ENCODE peak calls at places on chromosomes 5 and 9, in seven cellular contexts. R is prostate gland, M is tibial nerve, N is heart left ventricle, P is A549, T is ovary, Q is esophagus squamous epithelium. B is an unnamed sample.

GRCh38 chr9:134662143-134662876 is 20.7 kb downstream of the COL5A1 start:
- DNase-seq in R (no peak), M (no peak), N (peak), P (no peak), T (no peak), Q (no peak), B (no peak)

GRCh38 chr9:88737031-88737430 is 202.1 kb downstream of the NXNL2 start:
- DNase-seq in R (no peak), M (no peak), N (no peak), P (no peak), T (no peak), Q (no peak), B (no peak)

GRCh38 chr5:172597755-172598155 is 43.3 kb upstream of the NEURL1B start:
- DNase-seq in R (no peak), M (no peak), N (peak), P (no peak), T (peak), Q (no peak), B (no peak)

GRCh38 chr5:77924081-77924480 is 147.9 kb upstream of the TBCA start:
- DNase-seq in R (no peak), M (no peak), N (no peak), P (no peak), T (no peak), Q (no peak), B (no peak)

GRCh38 chr5:115565233-115565632 is 20.7 kb upstream of the FEM1C start:
- DNase-seq in R (no peak), M (no peak), N (no peak), P (no peak), T (no peak), Q (no peak), B (no peak)

GRCh38 chr9:129071526-129072131 is 9.3 kb upstream of the DOLPP1 start:
- DNase-seq in R (no peak), M (no peak), N (no peak), P (no peak), T (no peak), Q (no peak), B (no peak)

GRCh38 chr5:165996484-165996883 is 2295.0 kb upstream of the WWC1 start:
- DNase-seq in R (no peak), M (no peak), N (no peak), P (no peak), T (no peak), Q (no peak), B (no peak)

GRCh38 chr5:15528476-15528875 is 28.5 kb downstream of the FBXL7 start:
- DNase-seq in R (no peak), M (no peak), N (no peak), P (no peak), T (no peak), Q (no peak), B (no peak)

GRCh38 chr5:141503699-141504098 is 14.8 kb downstream of the PCDHGC5 start:
- DNase-seq in R (no peak), M (no peak), N (no peak), P (no peak), T (no peak), Q (no peak), B (no peak)

GRCh38 chr5:134590992-134591659 is 41.5 kb downstream of the SAR1B start:
- DNase-seq in R (no peak), M (no peak), N (no peak), P (no peak), T (no peak), Q (no peak), B (peak)

GRCh38 chr5:158492850-158493249 is 606.9 kb downstream of the EBF1 start:
- DNase-seq in R (no peak), M (no peak), N (no peak), P (no peak), T (no peak), Q (no peak), B (no peak)

GRCh38 chr9:5764130-5764868 is 68.6 kb downstream of the ERMP1 start:
- DNase-seq in R (no peak), M (no peak), N (no peak), P (no peak), T (no peak), Q (no peak), B (no peak)

GRCh38 chr5:43231977-43232376 is 40.0 kb downstream of the NIM1K start:
- DNase-seq in R (peak), M (no peak), N (no peak), P (peak), T (no peak), Q (no peak), B (no peak)

GRCh38 chr5:73911761-73912393 is 285.9 kb downstream of the ARHGEF28 start:
- DNase-seq in R (no peak), M (no peak), N (no peak), P (no peak), T (no peak), Q (no peak), B (no peak)

GRCh38 chr9:133210202-133210532 is 1.1 kb upstream of the OBP2B start:
- DNase-seq in R (no peak), M (no peak), N (no peak), P (no peak), T (no peak), Q (no peak), B (no peak)

GRCh38 chr5:112390327-112390726 is 28.8 kb downstream of the EPB41L4A start:
- DNase-seq in R (peak), M (no peak), N (no peak), P (no peak), T (no peak), Q (no peak), B (no peak)

GRCh38 chr9:69758981-69759477 is 782 bp downstream of the PTAR1 start:
- DNase-seq in R (no peak), M (no peak), N (no peak), P (peak), T (no peak), Q (no peak), B (no peak)

GRCh38 chr9:20528253-20528652 is 94.0 kb downstream of the MLLT3 start:
- DNase-seq in R (no peak), M (no peak), N (no peak), P (no peak), T (no peak), Q (no peak), B (no peak)

GRCh38 chr9:103991698-103992097 is 102.4 kb upstream of the SMC2 start:
- DNase-seq in R (no peak), M (no peak), N (no peak), P (no peak), T (no peak), Q (no peak), B (no peak)

GRCh38 chr5:52668139-52668538 is 119.6 kb upstream of the ITGA1 start:
- DNase-seq in R (no peak), M (no peak), N (no peak), P (no peak), T (no peak), Q (no peak), B (no peak)

GRCh38 chr5:126801992-126802294 is 25.0 kb downstream of the LMNB1 start:
- DNase-seq in R (no peak), M (no peak), N (no peak), P (peak), T (no peak), Q (no peak), B (no peak)

GRCh38 chr9:118533850-118534249 is 829.6 kb downstream of the TLR4 start:
- DNase-seq in R (no peak), M (no peak), N (no peak), P (no peak), T (no peak), Q (no peak), B (no peak)

GRCh38 chr9:110875275-110875674 is 163.0 kb downstream of the LPAR1 start:
- DNase-seq in R (no peak), M (no peak), N (peak), P (no peak), T (no peak), Q (no peak), B (peak)
- TF ChIP-seq CTCF in R (no peak), M (no peak), N (no peak), P (no peak), T (no peak), Q (no peak), B (no peak)

DNA sequence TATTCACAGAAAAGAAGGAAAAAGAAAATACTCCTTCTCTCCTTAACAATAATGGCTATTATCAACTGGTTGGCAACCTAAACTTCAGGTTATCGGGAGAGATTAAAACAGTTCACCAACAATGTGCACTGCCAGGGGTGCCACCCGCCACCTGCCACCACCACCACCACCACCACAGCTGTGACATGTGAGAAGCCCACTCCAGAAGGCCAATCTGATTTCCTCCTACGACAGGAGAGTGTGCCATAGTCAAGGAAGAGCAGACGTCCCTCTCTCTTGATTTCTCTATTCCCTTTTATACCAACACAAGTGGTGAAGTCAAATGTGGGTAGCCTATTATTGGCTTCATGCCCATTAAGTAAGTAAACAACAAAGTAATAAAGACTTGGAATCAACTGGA is 22.5 kb downstream of the GNAQ start:
- DNase-seq in R (no peak), M (no peak), N (no peak), P (no peak), T (no peak), Q (no peak), B (no peak)
- TF ChIP-seq POLR2A in R (no peak), M (no peak), N (no peak), P (no peak), T (no peak), Q (no peak), B (no peak)

DNA sequence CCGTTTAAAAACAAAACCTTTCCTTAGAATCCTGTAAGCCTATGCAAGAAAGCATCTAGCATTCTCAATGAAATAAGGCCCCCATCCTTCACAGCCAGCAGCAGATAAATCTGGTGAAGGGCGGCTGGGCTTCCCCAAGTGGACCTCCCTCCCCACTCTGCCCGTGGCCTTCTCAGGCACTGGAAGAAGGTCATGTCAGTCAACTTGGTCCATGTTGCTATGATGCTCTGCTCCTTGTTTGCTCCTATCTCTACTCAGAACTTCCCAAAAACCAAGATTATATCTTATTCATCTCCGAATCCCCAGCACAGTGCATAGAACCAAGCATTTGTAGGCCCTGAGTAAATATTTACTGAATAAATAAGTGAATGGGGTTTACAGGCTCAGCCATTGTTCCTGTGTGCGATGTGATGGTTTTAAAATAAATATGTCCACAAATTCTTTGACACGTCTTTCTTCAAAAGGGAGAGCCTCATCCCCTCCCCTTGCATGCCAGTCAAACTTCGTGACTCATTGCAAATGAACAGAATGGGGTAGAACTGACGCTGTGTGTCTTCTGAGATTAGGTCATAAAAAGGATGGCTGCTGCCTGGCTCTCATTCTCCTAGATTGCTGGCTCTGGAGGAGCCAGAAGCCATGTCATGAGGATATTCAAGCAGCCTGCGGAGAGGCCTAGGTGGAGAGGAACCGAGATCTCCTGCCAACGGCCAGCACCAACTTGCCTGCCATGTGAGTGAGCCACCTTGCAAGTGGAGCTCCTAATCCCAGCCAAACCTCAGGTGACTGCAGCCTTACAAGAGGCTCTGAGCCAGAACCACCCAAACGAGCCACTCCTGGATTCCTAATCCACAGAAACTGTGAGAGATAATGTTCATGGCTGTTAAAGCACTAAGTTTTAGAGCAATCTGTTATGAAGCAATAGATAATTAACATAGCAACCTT is 70.5 kb downstream of the MED27 start:
- DNase-seq in R (peak), M (no peak), N (no peak), P (peak), T (no peak), Q (no peak), B (no peak)
- H3K4me3 ChIP-seq in R (no peak), M (no peak), N (no peak), P (peak), T (no peak), Q (no peak), B (no peak)

GRCh38 chr9:121121582-121122087 is 46.9 kb downstream of the CNTRL start:
- DNase-seq in R (peak), M (peak), N (peak), P (peak), T (peak), Q (peak), B (peak)
- TF ChIP-seq CTCF in R (peak), M (peak), N (peak), P (no peak), T (peak), Q (no peak), B (peak)

GRCh38 chr5:136191304-136192014 is 1.5 kb downstream of the SMIM32 start:
- DNase-seq in R (no peak), M (no peak), N (no peak), P (no peak), T (no peak), Q (no peak), B (no peak)

GRCh38 chr5:136192526-136193395 is at the start of gene SMIM32:
- DNase-seq in R (peak), M (no peak), N (peak), P (no peak), T (no peak), Q (no peak), B (no peak)

GRCh38 chr5:136193396-136193935 is 504 bp upstream of the SMIM32 start:
- DNase-seq in R (no peak), M (no peak), N (no peak), P (no peak), T (no peak), Q (no peak), B (no peak)

GRCh38 chr5:136190904-136191303 is 2.1 kb downstream of the SMIM32 start:
- DNase-seq in R (no peak), M (no peak), N (no peak), P (no peak), T (no peak), Q (no peak), B (no peak)

GRCh38 chr5:136192015-136192525 is 892 bp downstream of the SMIM32 start:
- DNase-seq in R (no peak), M (no peak), N (no peak), P (no peak), T (no peak), Q (no peak), B (no peak)
- TF ChIP-seq POLR2A in R (no peak), M (no peak), N (no peak), P (no peak), T (no peak), Q (no peak), B (no peak)

GRCh38 chr9:17531642-17532254 is 47.1 kb upstream of the SH3GL2 start:
- DNase-seq in R (no peak), M (peak), N (no peak), P (peak), T (no peak), Q (no peak), B (no peak)
- H3K4me3 ChIP-seq in R (no peak), M (no peak), N (no peak), P (no peak), T (no peak), Q (no peak), B (no peak)

GRCh38 chr5:109141499-109142200 is 268.1 kb downstream of the PJA2 start:
- DNase-seq in R (no peak), M (no peak), N (no peak), P (peak), T (no peak), Q (no peak), B (no peak)
- TF ChIP-seq CTCF in R (no peak), M (no peak), N (no peak), P (no peak), T (no peak), Q (no peak), B (no peak)

GRCh38 chr9:94166237-94167054 is 82.2 kb downstream of the PTPDC1 start:
- DNase-seq in R (peak), M (peak), N (peak), P (peak), T (peak), Q (peak), B (peak)
- TF ChIP-seq POLR2A in R (peak), M (peak), N (peak), P (peak), T (peak), Q (peak), B (peak)